ENCODE peak calls at places on chromosome 6, in four cellular contexts. One of them, this sample, is unnamed.

GRCh38 chr6:131682427-131682826 is 18.8 kb downstream of the OR2A4 start:
- DNase-seq in foreskin fibroblast: peak; percentile 51
- DNase-seq in nephron progenitor cell: no peak
- DNase-seq in MM.1S: no peak
- DNase-seq in this sample: no peak

GRCh38 chr6:53309059-53309896 is 39.5 kb downstream of the ELOVL5 start:
- DNase-seq in foreskin fibroblast: peak; percentile 77
- DNase-seq in nephron progenitor cell: no peak
- DNase-seq in MM.1S: peak; percentile 90
- DNase-seq in this sample: no peak

GRCh38 chr6:75230484-75231325 is 12.9 kb downstream of the COX7A2 start:
- DNase-seq in foreskin fibroblast: peak; percentile 79
- DNase-seq in nephron progenitor cell: peak; percentile 44
- DNase-seq in MM.1S: no peak
- DNase-seq in this sample: no peak

GRCh38 chr6:164507197-164507957 is 802.0 kb downstream of the C6orf118 start:
- DNase-seq in foreskin fibroblast: no peak
- DNase-seq in nephron progenitor cell: no peak
- DNase-seq in MM.1S: peak; percentile 76
- DNase-seq in this sample: no peak

GRCh38 chr6:71463061-71463460 is 174.4 kb downstream of the OGFRL1 start:
- DNase-seq in foreskin fibroblast: no peak
- DNase-seq in nephron progenitor cell: no peak
- DNase-seq in MM.1S: no peak
- DNase-seq in this sample: no peak

GRCh38 chr6:144551339-144551738 is 266.2 kb downstream of the UTRN start:
- DNase-seq in foreskin fibroblast: no peak
- DNase-seq in nephron progenitor cell: no peak
- DNase-seq in MM.1S: no peak
- DNase-seq in this sample: no peak

GRCh38 chr6:41636803-41637178 is 1.5 kb upstream of the MDFI start:
- DNase-seq in foreskin fibroblast: no peak
- DNase-seq in nephron progenitor cell: peak; percentile 38
- DNase-seq in MM.1S: no peak
- DNase-seq in this sample: no peak

GRCh38 chr6:27188206-27188884 is 59.2 kb upstream of the PRSS16 start:
- DNase-seq in foreskin fibroblast: peak; percentile 84
- DNase-seq in nephron progenitor cell: peak; percentile 65
- DNase-seq in MM.1S: peak; percentile 21
- DNase-seq in this sample: no peak

GRCh38 chr6:17998003-17998402 is 10.6 kb upstream of the KIF13A start:
- DNase-seq in foreskin fibroblast: no peak
- DNase-seq in nephron progenitor cell: no peak
- DNase-seq in MM.1S: no peak
- DNase-seq in this sample: peak; percentile 31

GRCh38 chr6:17999430-17999829 is 12.0 kb upstream of the KIF13A start:
- DNase-seq in foreskin fibroblast: no peak
- DNase-seq in nephron progenitor cell: no peak
- DNase-seq in MM.1S: no peak
- DNase-seq in this sample: no peak

GRCh38 chr6:17998442-17998841 is 11.0 kb upstream of the KIF13A start:
- DNase-seq in foreskin fibroblast: peak; percentile 44
- DNase-seq in nephron progenitor cell: no peak
- DNase-seq in MM.1S: no peak
- DNase-seq in this sample: no peak

GRCh38 chr6:17994019-17994418 is 6.6 kb upstream of the KIF13A start:
- DNase-seq in foreskin fibroblast: no peak
- DNase-seq in nephron progenitor cell: no peak
- DNase-seq in MM.1S: no peak
- DNase-seq in this sample: no peak

DNA sequence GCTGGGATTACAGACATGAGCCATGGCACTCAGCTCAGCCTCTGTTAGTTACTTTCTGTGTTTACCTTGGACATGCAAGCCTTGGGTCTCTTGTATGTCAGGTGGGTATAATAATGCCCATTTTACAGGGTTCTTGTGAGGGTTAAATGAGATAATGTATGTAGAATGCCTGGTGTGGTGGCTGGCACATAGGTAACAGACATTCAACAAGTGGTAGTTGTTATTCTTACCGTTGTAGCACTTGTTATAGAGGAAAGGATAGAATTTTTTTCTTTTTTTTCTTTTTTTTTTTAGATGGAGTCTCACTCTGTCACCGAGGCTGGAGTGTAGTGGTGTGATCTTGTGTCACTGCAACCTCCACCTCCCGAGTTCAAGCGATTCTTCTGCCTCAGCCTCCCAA is 8.0 kb upstream of the KIF13A start:
- DNase-seq in foreskin fibroblast: no peak
- DNase-seq in nephron progenitor cell: no peak
- DNase-seq in MM.1S: no peak
- DNase-seq in this sample: no peak
- TF ChIP-seq CTCF in foreskin fibroblast: no peak
- TF ChIP-seq CTCF in nephron progenitor cell: no peak
- TF ChIP-seq CTCF in MM.1S: no peak
- TF ChIP-seq CTCF in this sample: no peak

GRCh38 chr6:115838763-115839401 is 221.8 kb downstream of the FRK start:
- DNase-seq in foreskin fibroblast: peak; percentile 46
- DNase-seq in nephron progenitor cell: peak; percentile 15
- DNase-seq in MM.1S: peak; percentile 14
- DNase-seq in this sample: no peak
- TF ChIP-seq CTCF in foreskin fibroblast: peak; percentile 55
- TF ChIP-seq CTCF in nephron progenitor cell: peak; percentile 41
- TF ChIP-seq CTCF in MM.1S: peak; percentile 46
- TF ChIP-seq CTCF in this sample: no peak

DNA sequence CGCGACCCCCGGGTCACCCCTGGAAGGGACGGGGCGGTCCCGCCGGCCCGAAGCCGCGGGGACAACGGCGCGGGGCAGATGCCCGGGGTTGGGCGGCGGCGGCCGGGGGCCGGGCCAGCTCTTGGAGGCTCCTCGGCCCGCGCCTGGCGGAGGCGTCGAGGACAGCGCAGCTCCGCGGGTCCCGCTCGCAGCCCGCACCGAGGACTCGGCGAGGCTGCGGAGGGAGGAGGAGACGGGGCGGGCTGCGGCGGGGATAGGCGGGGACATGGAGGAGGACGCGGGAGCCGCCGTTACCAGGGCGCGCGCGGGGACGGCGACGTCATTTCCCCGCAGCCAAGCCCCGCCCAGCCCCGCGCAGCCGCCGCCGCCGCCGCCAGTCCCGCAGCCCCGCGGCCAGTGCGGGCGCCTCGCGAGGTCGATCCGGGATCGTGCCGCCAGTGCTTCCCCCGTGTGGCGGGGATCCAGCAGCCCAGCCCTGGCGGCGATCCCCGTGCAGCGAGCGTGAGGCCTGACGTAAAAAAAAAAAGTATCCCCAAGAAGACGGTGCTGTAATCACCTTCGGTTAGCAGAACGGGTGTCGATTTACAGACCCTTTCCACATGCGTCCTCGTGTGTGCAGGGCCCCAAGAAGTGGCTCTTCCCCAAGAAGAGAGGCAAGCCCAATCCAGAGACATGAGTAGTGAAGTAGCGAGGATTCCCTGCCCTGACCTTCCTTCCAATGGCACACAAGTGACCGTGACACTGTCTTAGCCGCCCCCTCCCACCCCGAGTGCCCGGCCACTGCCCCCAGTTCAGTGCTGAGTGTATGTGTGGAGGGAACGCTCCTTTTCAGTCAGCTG is at the start of gene FAM184A:
- DNase-seq in foreskin fibroblast: peak; percentile 81
- DNase-seq in nephron progenitor cell: peak; percentile 87
- DNase-seq in MM.1S: peak; percentile 70
- DNase-seq in this sample: no peak
- TF ChIP-seq CTCF in foreskin fibroblast: peak; percentile 11
- TF ChIP-seq CTCF in nephron progenitor cell: no peak
- TF ChIP-seq CTCF in MM.1S: peak; percentile 40
- TF ChIP-seq CTCF in this sample: no peak

GRCh38 chr6:10268661-10269060 is 146.2 kb downstream of the TFAP2A start:
- DNase-seq in foreskin fibroblast: peak; percentile 16
- DNase-seq in nephron progenitor cell: peak; percentile 32
- DNase-seq in MM.1S: no peak
- DNase-seq in this sample: no peak
- TF ChIP-seq CTCF in foreskin fibroblast: no peak
- TF ChIP-seq CTCF in nephron progenitor cell: no peak
- TF ChIP-seq CTCF in MM.1S: no peak
- TF ChIP-seq CTCF in this sample: no peak

GRCh38 chr6:21826031-21826430 is 232.5 kb downstream of the SOX4 start:
- DNase-seq in foreskin fibroblast: no peak
- DNase-seq in nephron progenitor cell: no peak
- DNase-seq in MM.1S: no peak
- DNase-seq in this sample: no peak

GRCh38 chr6:21816231-21816630 is 222.7 kb downstream of the SOX4 start:
- DNase-seq in foreskin fibroblast: no peak
- DNase-seq in nephron progenitor cell: no peak
- DNase-seq in MM.1S: no peak
- DNase-seq in this sample: no peak

GRCh38 chr6:21824431-21825180 is 231.1 kb downstream of the SOX4 start:
- DNase-seq in foreskin fibroblast: no peak
- DNase-seq in nephron progenitor cell: no peak
- DNase-seq in MM.1S: no peak
- DNase-seq in this sample: no peak

GRCh38 chr6:21823371-21823770 is 229.8 kb downstream of the SOX4 start:
- DNase-seq in foreskin fibroblast: no peak
- DNase-seq in nephron progenitor cell: no peak
- DNase-seq in MM.1S: no peak
- DNase-seq in this sample: no peak

DNA sequence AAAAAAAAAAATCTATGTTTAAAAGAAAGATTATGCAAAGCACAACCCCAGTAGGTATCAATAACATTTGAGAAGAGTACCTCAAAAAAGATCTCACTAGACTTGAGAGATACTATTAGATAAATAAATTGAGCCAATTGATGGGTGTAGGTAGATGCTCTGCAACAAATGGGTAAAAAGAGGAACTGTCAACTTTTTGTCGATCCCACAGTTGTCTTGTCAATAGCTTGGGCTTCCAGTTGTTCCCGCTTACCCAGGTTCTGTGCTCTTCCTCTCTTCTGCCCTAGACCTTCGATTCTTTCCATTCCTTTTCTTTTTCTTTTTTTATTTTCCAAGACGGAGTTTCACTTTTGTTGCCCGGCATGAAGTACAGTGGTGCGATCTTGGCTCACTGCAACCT is 226.9 kb downstream of the SOX4 start:
- DNase-seq in foreskin fibroblast: no peak
- DNase-seq in nephron progenitor cell: no peak
- DNase-seq in MM.1S: no peak
- DNase-seq in this sample: no peak
- TF ChIP-seq CTCF in foreskin fibroblast: no peak
- TF ChIP-seq CTCF in nephron progenitor cell: no peak
- TF ChIP-seq CTCF in MM.1S: no peak
- TF ChIP-seq CTCF in this sample: no peak

DNA sequence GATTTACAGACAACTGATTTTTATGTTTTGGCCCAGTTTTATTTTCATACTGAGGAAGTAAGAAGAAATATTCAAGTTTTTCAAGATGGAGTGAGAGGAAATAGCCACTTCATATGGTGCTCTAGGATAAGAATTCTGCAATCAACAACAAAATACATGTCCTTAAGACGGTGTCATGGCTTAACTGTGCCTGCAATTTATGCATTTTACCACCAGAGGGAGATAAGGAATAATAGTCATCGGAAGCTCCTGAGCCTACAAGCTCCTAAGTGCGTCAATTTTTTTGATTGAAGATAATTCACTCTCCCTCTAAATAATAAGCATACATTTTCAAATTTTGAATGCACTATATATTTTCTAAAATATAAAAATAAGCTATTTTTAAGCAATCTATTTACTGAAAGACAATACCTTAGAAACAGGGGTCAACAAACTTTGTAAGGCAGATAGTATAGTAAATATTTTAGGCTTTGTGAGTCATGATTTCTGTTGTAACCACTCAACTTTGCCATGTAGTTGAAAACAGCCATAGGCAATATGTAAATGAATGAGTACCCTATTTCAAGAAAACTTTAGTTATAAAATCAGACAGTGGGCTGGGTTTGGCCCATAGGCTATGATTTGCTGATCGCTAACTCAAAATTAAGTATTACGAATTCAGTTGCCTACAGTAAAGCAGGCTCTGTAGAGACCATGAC is 230.9 kb upstream of the DTNBP1 start:
- DNase-seq in foreskin fibroblast: peak; percentile 30
- DNase-seq in nephron progenitor cell: no peak
- DNase-seq in MM.1S: peak; percentile 45
- DNase-seq in this sample: no peak
- TF ChIP-seq CTCF in foreskin fibroblast: peak; percentile 31
- TF ChIP-seq CTCF in nephron progenitor cell: peak; percentile 47
- TF ChIP-seq CTCF in MM.1S: peak; percentile 57
- TF ChIP-seq CTCF in this sample: no peak

DNA sequence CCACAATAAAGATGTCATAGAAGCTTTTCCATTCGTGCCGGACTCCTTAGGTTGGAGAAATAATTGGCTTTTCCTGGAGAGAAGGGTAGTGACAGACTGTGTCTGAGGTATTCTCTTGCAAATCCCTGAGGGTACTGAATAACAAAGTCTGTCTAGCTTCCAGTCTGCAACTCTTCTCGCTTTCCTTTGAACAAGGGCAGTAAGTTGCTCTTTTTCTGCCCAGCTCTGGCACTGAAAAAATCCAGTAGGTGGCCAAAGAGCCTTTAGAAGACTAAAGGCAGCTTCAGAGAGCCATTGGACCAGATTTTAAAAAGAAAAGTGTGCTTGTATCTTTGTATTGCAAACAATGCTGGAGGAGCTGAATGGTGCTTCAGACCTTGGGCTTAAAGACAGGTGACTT is 20.7 kb upstream of the RREB1 start:
- DNase-seq in foreskin fibroblast: peak; percentile 25
- DNase-seq in nephron progenitor cell: no peak
- DNase-seq in MM.1S: peak; percentile 51
- DNase-seq in this sample: no peak
- TF ChIP-seq CTCF in foreskin fibroblast: peak; percentile 18
- TF ChIP-seq CTCF in nephron progenitor cell: no peak
- TF ChIP-seq CTCF in MM.1S: peak; percentile 42
- TF ChIP-seq CTCF in this sample: no peak